ENCODE peak calls at places on chromosomes 11 and 22, in eight cellular contexts. One of them, this sample, is unnamed.

GRCh38 chr11:122808494-122808893 is 29.8 kb upstream of the CRTAM start:
- DNase-seq in HCT116: no peak
- DNase-seq in H1: no peak
- DNase-seq in endothelial cell of umbilical vein: peak; percentile 42
- DNase-seq in A549: no peak
- DNase-seq in HepG2: no peak
- DNase-seq in SK-N-SH: no peak
- DNase-seq in GM12878: peak; percentile 66
- DNase-seq in this sample: peak; percentile 91

GRCh38 chr11:3165152-3165705 is at the start of gene OSBPL5:
- DNase-seq in HCT116: no peak
- DNase-seq in endothelial cell of umbilical vein: peak; percentile 61
- DNase-seq in A549: peak; percentile 22
- DNase-seq in HepG2: no peak
- DNase-seq in GM12878: no peak
- DNase-seq in H1: no peak
- DNase-seq in SK-N-SH: peak; percentile 90
- DNase-seq in this sample: peak; percentile 84

GRCh38 chr11:28169816-28170215 is 61.6 kb downstream of the METTL15 start:
- DNase-seq in GM12878: no peak
- DNase-seq in SK-N-SH: no peak
- DNase-seq in endothelial cell of umbilical vein: no peak
- DNase-seq in HCT116: no peak
- DNase-seq in H1: no peak
- DNase-seq in HepG2: no peak
- DNase-seq in A549: no peak
- DNase-seq in this sample: peak; percentile 26

GRCh38 chr11:108221401-108221800 is 1.0 kb downstream of the NPAT start:
- DNase-seq in A549: no peak
- DNase-seq in HepG2: no peak
- DNase-seq in SK-N-SH: no peak
- DNase-seq in GM12878: no peak
- DNase-seq in H1: no peak
- DNase-seq in endothelial cell of umbilical vein: peak; percentile 79
- DNase-seq in HCT116: no peak
- DNase-seq in this sample: peak; percentile 28

GRCh38 chr11:2818021-2818420 is 67.6 kb downstream of the CDKN1C start:
- DNase-seq in HCT116: no peak
- DNase-seq in endothelial cell of umbilical vein: no peak
- DNase-seq in H1: no peak
- DNase-seq in HepG2: no peak
- DNase-seq in SK-N-SH: no peak
- DNase-seq in A549: no peak
- DNase-seq in GM12878: no peak
- DNase-seq in this sample: no peak

GRCh38 chr11:76742912-76743311 is 40.2 kb upstream of the TSKU start:
- DNase-seq in A549: no peak
- DNase-seq in endothelial cell of umbilical vein: no peak
- DNase-seq in HCT116: no peak
- DNase-seq in SK-N-SH: no peak
- DNase-seq in GM12878: no peak
- DNase-seq in H1: no peak
- DNase-seq in HepG2: no peak
- DNase-seq in this sample: no peak

GRCh38 chr11:68403831-68404230 is 56.7 kb upstream of the PPP6R3 start:
- DNase-seq in GM12878: no peak
- DNase-seq in endothelial cell of umbilical vein: no peak
- DNase-seq in H1: no peak
- DNase-seq in SK-N-SH: no peak
- DNase-seq in A549: no peak
- DNase-seq in HCT116: no peak
- DNase-seq in HepG2: no peak
- DNase-seq in this sample: no peak

GRCh38 chr11:12211331-12212065 is 101.1 kb downstream of the MICAL2 start:
- DNase-seq in H1: no peak
- DNase-seq in GM12878: no peak
- DNase-seq in endothelial cell of umbilical vein: no peak
- DNase-seq in HCT116: no peak
- DNase-seq in HepG2: no peak
- DNase-seq in A549: no peak
- DNase-seq in SK-N-SH: no peak
- DNase-seq in this sample: no peak

GRCh38 chr11:13595166-13595565 is 73.3 kb upstream of the FAR1 start:
- DNase-seq in HCT116: no peak
- DNase-seq in H1: no peak
- DNase-seq in endothelial cell of umbilical vein: no peak
- DNase-seq in SK-N-SH: no peak
- DNase-seq in GM12878: no peak
- DNase-seq in HepG2: no peak
- DNase-seq in A549: no peak
- DNase-seq in this sample: no peak

GRCh38 chr22:50674606-50675552 is 2.3 kb downstream of the SHANK3 start:
- DNase-seq in A549: peak; percentile 50
- DNase-seq in H1: peak; percentile 90
- DNase-seq in SK-N-SH: peak; percentile 97
- DNase-seq in endothelial cell of umbilical vein: no peak
- DNase-seq in HepG2: peak; percentile 32
- DNase-seq in HCT116: peak; percentile 61
- DNase-seq in GM12878: no peak
- DNase-seq in this sample: no peak

GRCh38 chr22:48217596-48217995 is 1455.1 kb downstream of the TBC1D22A start:
- DNase-seq in GM12878: no peak
- DNase-seq in SK-N-SH: no peak
- DNase-seq in H1: no peak
- DNase-seq in endothelial cell of umbilical vein: no peak
- DNase-seq in HepG2: no peak
- DNase-seq in HCT116: no peak
- DNase-seq in A549: no peak
- DNase-seq in this sample: no peak

GRCh38 chr22:17486313-17486712 is 77.0 kb upstream of the SLC25A18 start:
- DNase-seq in GM12878: no peak
- DNase-seq in A549: peak; percentile 7
- DNase-seq in H1: no peak
- DNase-seq in HCT116: no peak
- DNase-seq in HepG2: peak; percentile 8
- DNase-seq in endothelial cell of umbilical vein: no peak
- DNase-seq in SK-N-SH: peak; percentile 11
- DNase-seq in this sample: no peak

GRCh38 chr22:47154621-47155081 is 392.2 kb downstream of the TBC1D22A start:
- DNase-seq in HCT116: no peak
- DNase-seq in endothelial cell of umbilical vein: no peak
- DNase-seq in SK-N-SH: peak; percentile 88
- DNase-seq in H1: no peak
- DNase-seq in GM12878: no peak
- DNase-seq in A549: no peak
- DNase-seq in HepG2: no peak
- DNase-seq in this sample: no peak

GRCh38 chr22:49423125-49423650 is 404.5 kb downstream of the BRD1 start:
- DNase-seq in GM12878: no peak
- DNase-seq in HCT116: no peak
- DNase-seq in endothelial cell of umbilical vein: no peak
- DNase-seq in HepG2: no peak
- DNase-seq in SK-N-SH: no peak
- DNase-seq in H1: no peak
- DNase-seq in A549: no peak
- DNase-seq in this sample: no peak

GRCh38 chr11:73389134-73389525 is 12.9 kb downstream of the RELT start:
- DNase-seq in HCT116: no peak
- DNase-seq in endothelial cell of umbilical vein: no peak
- DNase-seq in HepG2: no peak
- DNase-seq in A549: peak; percentile 42
- DNase-seq in SK-N-SH: no peak
- DNase-seq in GM12878: no peak
- DNase-seq in H1: no peak
- DNase-seq in this sample: no peak

GRCh38 chr11:8792636-8793035 is 110.0 kb downstream of the RPL27A start:
- DNase-seq in HepG2: no peak
- DNase-seq in H1: no peak
- DNase-seq in endothelial cell of umbilical vein: no peak
- DNase-seq in SK-N-SH: no peak
- DNase-seq in GM12878: no peak
- DNase-seq in HCT116: no peak
- DNase-seq in A549: no peak
- DNase-seq in this sample: no peak

GRCh38 chr22:45731798-45732495 is 60.3 kb downstream of the ATXN10 start:
- DNase-seq in HCT116: no peak
- DNase-seq in GM12878: no peak
- DNase-seq in endothelial cell of umbilical vein: no peak
- DNase-seq in A549: peak; percentile 53
- DNase-seq in HepG2: peak; percentile 8
- DNase-seq in H1: no peak
- DNase-seq in SK-N-SH: no peak
- DNase-seq in this sample: peak; percentile 20
- TF ChIP-seq CTCF in HCT116: peak; percentile 30
- TF ChIP-seq CTCF in GM12878: peak; percentile 23
- TF ChIP-seq CTCF in endothelial cell of umbilical vein: peak; percentile 22
- TF ChIP-seq CTCF in A549: peak; percentile 58
- TF ChIP-seq CTCF in HepG2: peak; percentile 28
- TF ChIP-seq CTCF in H1: peak; percentile 40
- TF ChIP-seq CTCF in SK-N-SH: peak; percentile 69
- TF ChIP-seq CTCF in this sample: peak; percentile 16

DNA sequence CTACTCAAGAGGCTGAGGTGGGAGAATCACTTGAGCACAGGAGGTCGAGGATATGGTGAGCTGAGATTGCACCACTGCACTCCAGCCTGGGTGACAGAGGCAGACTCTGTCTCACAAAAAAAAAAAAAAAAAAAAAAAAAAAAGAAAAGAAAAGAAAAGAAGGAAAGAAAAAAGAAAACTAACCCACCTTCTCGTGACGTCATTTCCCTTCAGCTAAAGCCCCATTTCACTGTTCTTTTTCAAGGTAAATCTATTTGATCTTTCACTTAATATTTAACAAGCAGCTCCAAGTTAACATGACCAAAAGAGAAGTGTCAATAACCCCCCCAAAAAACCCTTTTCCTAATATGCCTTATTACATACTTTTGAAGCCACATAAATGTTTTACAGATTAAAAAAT is 5.1 kb downstream of the RAPSN start:
- DNase-seq in SK-N-SH: no peak
- DNase-seq in GM12878: no peak
- DNase-seq in HepG2: no peak
- DNase-seq in A549: no peak
- DNase-seq in endothelial cell of umbilical vein: no peak
- DNase-seq in HCT116: no peak
- DNase-seq in H1: no peak
- DNase-seq in this sample: no peak
- H3K4me3 ChIP-seq in SK-N-SH: no peak overlapping the region
- H3K4me3 ChIP-seq in GM12878: no peak overlapping the region
- H3K4me3 ChIP-seq in HepG2: no peak overlapping the region
- H3K4me3 ChIP-seq in A549: no peak overlapping the region
- H3K4me3 ChIP-seq in endothelial cell of umbilical vein: no peak overlapping the region
- H3K4me3 ChIP-seq in HCT116: no peak overlapping the region
- H3K4me3 ChIP-seq in H1: no peak overlapping the region
- H3K4me3 ChIP-seq in this sample: no peak overlapping the region

GRCh38 chr22:26715392-26715939 is 58.1 kb downstream of the MIAT start:
- DNase-seq in SK-N-SH: no peak
- DNase-seq in HCT116: no peak
- DNase-seq in endothelial cell of umbilical vein: no peak
- DNase-seq in GM12878: no peak
- DNase-seq in A549: no peak
- DNase-seq in H1: no peak
- DNase-seq in HepG2: no peak
- DNase-seq in this sample: no peak

GRCh38 chr22:26712158-26712557 is 54.8 kb downstream of the MIAT start:
- DNase-seq in HCT116: no peak
- DNase-seq in SK-N-SH: no peak
- DNase-seq in H1: no peak
- DNase-seq in endothelial cell of umbilical vein: no peak
- DNase-seq in HepG2: no peak
- DNase-seq in A549: no peak
- DNase-seq in GM12878: no peak
- DNase-seq in this sample: no peak

GRCh38 chr22:26714971-26715370 is 57.6 kb downstream of the MIAT start:
- DNase-seq in A549: no peak
- DNase-seq in SK-N-SH: no peak
- DNase-seq in HCT116: no peak
- DNase-seq in HepG2: no peak
- DNase-seq in endothelial cell of umbilical vein: no peak
- DNase-seq in GM12878: no peak
- DNase-seq in H1: no peak
- DNase-seq in this sample: no peak

GRCh38 chr22:26711205-26711958 is 54.0 kb downstream of the MIAT start:
- DNase-seq in HCT116: no peak
- DNase-seq in SK-N-SH: no peak
- DNase-seq in endothelial cell of umbilical vein: peak; percentile 89
- DNase-seq in A549: no peak
- DNase-seq in HepG2: no peak
- DNase-seq in H1: no peak
- DNase-seq in GM12878: peak; percentile 68
- DNase-seq in this sample: no peak

DNA sequence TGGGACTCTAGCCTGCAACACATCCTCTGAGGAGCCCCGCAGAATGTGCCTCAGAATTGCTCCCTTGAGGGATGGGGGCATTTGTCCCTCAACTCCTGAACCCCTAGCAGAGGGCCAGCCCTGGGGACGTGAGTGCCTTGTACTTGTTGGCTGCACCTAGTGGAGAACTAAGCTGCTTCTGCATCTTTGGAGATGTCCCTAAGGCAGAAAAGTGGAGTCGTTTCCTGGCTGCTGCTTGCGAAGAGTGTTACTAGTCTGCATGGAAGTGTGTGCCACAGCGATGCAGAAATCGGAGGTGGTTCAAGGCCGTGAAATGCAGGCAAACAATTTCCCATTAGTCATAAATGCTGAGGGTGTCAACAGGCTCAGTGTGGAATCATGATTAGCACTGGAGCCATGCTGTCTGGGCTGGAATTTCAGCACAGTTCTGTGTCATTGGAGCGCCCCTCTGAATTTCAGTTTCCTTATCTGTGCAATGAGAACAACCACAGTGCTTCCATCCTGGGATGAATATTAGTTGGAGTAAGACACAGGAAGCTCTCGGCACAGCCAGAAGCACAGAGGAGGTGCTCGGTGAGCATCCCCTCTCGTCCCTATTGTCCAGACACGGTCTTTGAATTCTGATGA is 56.5 kb downstream of the MIAT start:
- DNase-seq in endothelial cell of umbilical vein: peak; percentile 65
- DNase-seq in A549: peak; percentile 23
- DNase-seq in HCT116: no peak
- DNase-seq in GM12878: no peak
- DNase-seq in HepG2: peak; percentile 5
- DNase-seq in H1: no peak
- DNase-seq in SK-N-SH: no peak
- DNase-seq in this sample: no peak
- TF ChIP-seq MAX in endothelial cell of umbilical vein: no peak
- TF ChIP-seq MAX in A549: no peak
- TF ChIP-seq MAX in HCT116: no peak
- TF ChIP-seq MAX in GM12878: no peak
- TF ChIP-seq MAX in HepG2: no peak
- TF ChIP-seq MAX in H1: no peak
- TF ChIP-seq MAX in SK-N-SH: no peak
- TF ChIP-seq MAX in this sample: no peak

DNA sequence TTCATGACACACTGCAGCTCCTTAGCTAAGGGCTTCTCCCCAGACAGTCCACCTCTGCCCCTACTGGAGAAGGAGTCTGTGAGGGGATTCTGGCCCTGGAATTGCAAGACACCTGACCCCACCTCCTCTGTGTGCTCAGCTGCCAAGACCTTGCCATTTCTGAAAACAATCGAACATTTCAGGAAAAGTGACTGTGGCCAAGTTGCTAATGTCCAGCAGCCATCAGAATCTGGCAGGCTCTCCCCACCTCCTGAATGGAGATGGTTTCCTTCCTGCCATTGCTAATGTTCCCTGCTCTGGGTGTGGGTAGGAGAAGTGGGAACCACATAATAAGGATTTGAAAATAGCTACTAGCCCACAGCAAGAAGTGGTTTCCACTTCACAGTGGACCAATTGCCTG is 127.2 kb upstream of the ALX4 start:
- DNase-seq in SK-N-SH: no peak
- DNase-seq in H1: no peak
- DNase-seq in A549: no peak
- DNase-seq in GM12878: no peak
- DNase-seq in HCT116: no peak
- DNase-seq in endothelial cell of umbilical vein: no peak
- DNase-seq in HepG2: no peak
- DNase-seq in this sample: no peak
- TF ChIP-seq CTCF in SK-N-SH: no peak
- TF ChIP-seq CTCF in H1: no peak
- TF ChIP-seq CTCF in A549: no peak
- TF ChIP-seq CTCF in GM12878: no peak
- TF ChIP-seq CTCF in HCT116: no peak
- TF ChIP-seq CTCF in endothelial cell of umbilical vein: no peak
- TF ChIP-seq CTCF in HepG2: no peak
- TF ChIP-seq CTCF in this sample: no peak